ENCODE peak calls at places on chromosomes 1 and 21, in six cellular contexts. Q is uterus, X is endodermal cell, L is PC-3, F is bronchial epithelial cell, R is Peyer's patch. U is an unnamed sample.

GRCh38 chr21:44353200-44353970 is at the start of gene TRPM2:
- DNase-seq in X (no peak), L (no peak), F (no peak), R (peak), Q (no peak), U (peak)

GRCh38 chr1:89942014-89942413 is 52.9 kb upstream of the ZNF326 start:
- DNase-seq in X (no peak), F (no peak), L (no peak), R (no peak), Q (no peak), U (no peak)

GRCh38 chr1:168550971-168551370 is 7.2 kb upstream of the XCL2 start:
- DNase-seq in F (no peak), R (no peak), L (no peak), Q (no peak), X (no peak), U (no peak)

GRCh38 chr1:156911587-156912298 is 8.7 kb upstream of the LRRC71 start:
- DNase-seq in L (no peak), X (no peak), R (no peak), Q (no peak), F (no peak), U (no peak)

GRCh38 chr1:116478621-116479020 is 92.2 kb downstream of the CD58 start:
- DNase-seq in L (no peak), F (no peak), R (no peak), X (peak), Q (no peak), U (no peak)

GRCh38 chr1:116786049-116786448 is 31.8 kb downstream of the CD2 start:
- DNase-seq in X (no peak), R (no peak), L (no peak), Q (no peak), F (no peak), U (no peak)

GRCh38 chr1:221888218-221888617 is 146.3 kb upstream of the DUSP10 start:
- DNase-seq in X (no peak), L (no peak), Q (no peak), R (no peak), F (no peak), U (no peak)

GRCh38 chr1:186476306-186477040 is 15.6 kb upstream of the PDC start:
- DNase-seq in R (no peak), F (no peak), Q (no peak), L (no peak), X (no peak), U (no peak)

GRCh38 chr1:9822897-9823692 is 670 bp downstream of the CLSTN1 start:
- DNase-seq in F (no peak), L (peak), R (peak), X (peak), Q (peak), U (peak)

GRCh38 chr1:75083848-75084514 is 50.2 kb upstream of the LHX8 start:
- DNase-seq in Q (no peak), L (no peak), F (peak), X (no peak), R (no peak), U (peak)

GRCh38 chr1:201676061-201676644 is 137.2 kb downstream of the NAV1 start:
- DNase-seq in L (no peak), R (no peak), X (peak), F (no peak), Q (no peak), U (peak)

GRCh38 chr21:46229923-46230260 is 1.3 kb upstream of the LSS start:
- DNase-seq in X (no peak), R (no peak), F (no peak), L (no peak), Q (no peak), U (no peak)

GRCh38 chr21:22657786-22658185 is 1659.6 kb downstream of the NCAM2 start:
- DNase-seq in F (no peak), Q (no peak), X (no peak), L (no peak), R (no peak), U (no peak)

GRCh38 chr21:45923146-45923545 is 58.4 kb upstream of the COL6A1 start:
- DNase-seq in F (peak), X (peak), Q (peak), R (peak), L (peak), U (peak)

GRCh38 chr1:219798283-219799030 is 129.9 kb downstream of the SLC30A10 start:
- DNase-seq in X (no peak), L (peak), F (peak), R (no peak), Q (no peak), U (peak)

GRCh38 chr1:228226956-228227791 is 19.3 kb downstream of the OBSCN start:
- DNase-seq in Q (no peak), L (peak), R (peak), F (no peak), X (peak), U (peak)

GRCh38 chr1:150186789-150187559 is 37.3 kb downstream of the PLEKHO1 start:
- DNase-seq in X (peak), F (peak), Q (no peak), L (peak), R (no peak), U (peak)
- TF ChIP-seq CTCF in X (peak), F (peak), Q (peak), L (peak), R (peak), U (peak)

GRCh38 chr1:85279463-85280080 is 3.1 kb upstream of the BCL10 start:
- DNase-seq in Q (no peak), L (no peak), X (no peak), R (no peak), F (no peak), U (no peak)

GRCh38 chr1:85284202-85284601 is 7.8 kb upstream of the BCL10 start:
- DNase-seq in X (no peak), Q (no peak), R (no peak), F (no peak), L (no peak), U (no peak)

GRCh38 chr1:85283475-85284199 is 7.2 kb upstream of the BCL10 start:
- DNase-seq in Q (no peak), F (no peak), X (peak), L (no peak), R (peak), U (peak)

GRCh38 chr1:85280636-85281035 is 4.2 kb upstream of the BCL10 start:
- DNase-seq in X (no peak), R (no peak), Q (no peak), F (no peak), L (no peak), U (no peak)

GRCh38 chr1:85282424-85282823 is 6.0 kb upstream of the BCL10 start:
- DNase-seq in R (no peak), Q (no peak), X (peak), L (peak), F (no peak), U (no peak)
- TF ChIP-seq CTCF in R (no peak), Q (no peak), X (peak), L (peak), F (peak), U (no peak)

GRCh38 chr1:59997479-59997878 is 70.9 kb upstream of the CYP2J2 start:
- DNase-seq in F (peak), L (no peak), Q (no peak), X (peak), R (no peak), U (no peak)
- TF ChIP-seq CTCF in F (peak), L (no peak), Q (no peak), X (peak), R (no peak), U (no peak)

GRCh38 chr1:77514871-77515776 is 167.3 kb downstream of the ZZZ3 start:
- DNase-seq in Q (no peak), X (peak), L (no peak), F (no peak), R (no peak), U (no peak)
- TF ChIP-seq CTCF in Q (no peak), X (peak), L (no peak), F (no peak), R (no peak), U (no peak)

GRCh38 chr21:32727728-32728454 is at the start of gene SYNJ1:
- DNase-seq in Q (peak), R (peak), X (peak), F (peak), L (peak), U (peak)
- TF ChIP-seq CTCF in Q (peak), R (no peak), X (peak), F (no peak), L (no peak), U (no peak)

GRCh38 chr1:18110968-18111367 is 3.4 kb downstream of the IGSF21 start:
- DNase-seq in R (no peak), X (peak), Q (no peak), L (no peak), F (no peak), U (no peak)

GRCh38 chr1:18109058-18109755 is 1.6 kb downstream of the IGSF21 start:
- DNase-seq in X (peak), Q (no peak), R (no peak), L (no peak), F (no peak), U (no peak)

GRCh38 chr1:18108313-18109057 is 887 bp downstream of the IGSF21 start:
- DNase-seq in R (no peak), F (no peak), Q (no peak), X (no peak), L (no peak), U (no peak)

GRCh38 chr1:18110598-18110939 is 3.0 kb downstream of the IGSF21 start:
- DNase-seq in R (no peak), F (no peak), X (no peak), Q (no peak), L (no peak), U (no peak)

GRCh38 chr1:18109756-18110597 is 2.4 kb downstream of the IGSF21 start:
- DNase-seq in F (no peak), L (no peak), Q (peak), X (peak), R (peak), U (no peak)
- TF ChIP-seq CTCF in F (peak), L (peak), Q (no peak), X (peak), R (no peak), U (peak)

GRCh38 chr1:2539312-2539907 is 9.3 kb upstream of the HES5 start:
- DNase-seq in L (peak), X (peak), F (no peak), Q (no peak), R (no peak), U (no peak)
- TF ChIP-seq CTCF in L (peak), X (peak), F (peak), Q (no peak), R (peak), U (peak)

DNA sequence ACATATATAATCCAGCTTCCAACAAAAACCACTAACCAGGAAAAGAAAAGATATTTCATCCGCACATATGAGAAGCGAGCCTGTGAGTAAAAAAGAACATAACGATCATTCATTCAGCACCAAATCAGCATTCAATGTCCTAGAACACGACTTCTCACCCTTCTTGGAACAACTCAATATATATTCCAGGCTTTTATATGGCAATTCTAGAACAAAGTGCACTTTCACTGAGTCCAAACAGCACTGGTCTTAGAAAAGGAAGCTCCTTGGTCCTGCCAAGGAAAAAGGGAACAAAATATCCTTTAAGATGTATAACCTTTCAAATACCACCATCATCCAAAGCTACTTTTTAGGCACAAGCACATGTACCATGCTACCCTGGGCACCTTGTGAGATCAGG is 44.5 kb downstream of the RPL5 start:
- DNase-seq in F (no peak), Q (no peak), L (no peak), X (no peak), R (no peak), U (no peak)
- TF ChIP-seq CTCF in F (no peak), Q (no peak), L (no peak), X (no peak), R (no peak), U (no peak)

GRCh38 chr1:188778578-188778977 is 1699.1 kb downstream of the BRINP3 start:
- DNase-seq in X (no peak), R (no peak), Q (no peak), F (no peak), L (peak), U (peak)

DNA sequence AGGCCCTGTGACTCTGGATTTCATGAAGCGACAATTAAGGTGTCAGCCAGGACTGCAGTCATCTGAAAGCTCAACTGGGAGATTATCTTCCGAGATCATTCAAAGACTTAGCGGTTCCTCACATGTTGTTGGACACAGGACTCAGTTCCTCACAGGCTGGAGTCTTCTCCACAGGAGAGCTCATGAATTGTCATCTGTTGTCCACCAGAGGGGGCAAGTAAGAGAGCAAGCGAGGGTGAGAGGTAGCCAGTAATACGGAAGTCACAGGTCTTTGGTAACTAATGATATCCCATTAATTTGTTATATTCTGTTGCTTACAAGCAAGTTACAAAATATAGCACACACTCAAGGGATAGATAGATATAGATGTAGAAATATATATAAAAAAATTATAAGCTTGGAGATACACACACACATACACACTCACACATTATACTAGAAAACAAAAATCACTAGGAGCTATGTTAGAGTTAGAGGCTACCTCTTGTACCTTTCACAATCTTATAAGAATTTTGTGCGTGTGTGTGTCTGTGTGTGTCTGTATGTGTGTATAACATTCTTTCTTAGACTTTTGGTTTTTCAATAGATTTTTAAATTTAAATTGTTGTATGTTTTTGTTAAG is 1695.3 kb downstream of the BRINP3 start:
- DNase-seq in L (peak), F (peak), Q (no peak), X (peak), R (no peak), U (peak)
- TF ChIP-seq CTCF in L (peak), F (peak), Q (no peak), X (peak), R (peak), U (peak)